ENCODE peak calls at places on chromosomes 13 and 19, in eight cellular contexts. W, X, K, D, Y, A, O and I are unnamed samples.

GRCh38 chr13:70034280-70034679 is 73.3 kb upstream of the ATXN8OS start:
- DNase-seq in W (no peak), X (no peak), K (no peak), D (no peak), Y (no peak), A (no peak), O (no peak), I (no peak)

GRCh38 chr13:83672611-83673010 is 209.7 kb downstream of the SLITRK1 start:
- DNase-seq in W (no peak), X (no peak), K (no peak), D (no peak), Y (no peak), A (no peak), O (no peak), I (no peak)

GRCh38 chr13:110420626-110421025 is 113.5 kb downstream of the COL4A2 start:
- DNase-seq in W (no peak), X (no peak), K (no peak), D (no peak), Y (no peak), A (no peak), O (no peak), I (no peak)

GRCh38 chr13:102628559-102628958 is 31.8 kb downstream of the TPP2 start:
- DNase-seq in W (no peak), X (no peak), K (no peak), D (no peak), Y (no peak), A (no peak), O (no peak), I (no peak)

GRCh38 chr19:29804493-29804892 is 7.3 kb upstream of the CCNE1 start:
- DNase-seq in W (no peak), X (no peak), K (no peak), D (no peak), Y (no peak), A (no peak), O (peak), I (no peak)

GRCh38 chr13:110307697-110308376 is 753 bp downstream of the COL4A2 start:
- DNase-seq in W (peak), X (peak), K (no peak), D (no peak), Y (peak), A (no peak), O (no peak), I (no peak)

GRCh38 chr13:29507356-29507755 is 88.1 kb downstream of the SLC7A1 start:
- DNase-seq in W (no peak), X (no peak), K (no peak), D (no peak), Y (no peak), A (no peak), O (no peak), I (no peak)

GRCh38 chr19:48480476-48481190 is 11.5 kb downstream of the CYTH2 start:
- DNase-seq in W (no peak), X (no peak), K (no peak), D (no peak), Y (peak), A (no peak), O (no peak), I (peak)

GRCh38 chr19:12967907-12968306 is 1.5 kb upstream of the DAND5 start:
- DNase-seq in W (no peak), X (no peak), K (no peak), D (no peak), Y (no peak), A (no peak), O (no peak), I (no peak)

DNA sequence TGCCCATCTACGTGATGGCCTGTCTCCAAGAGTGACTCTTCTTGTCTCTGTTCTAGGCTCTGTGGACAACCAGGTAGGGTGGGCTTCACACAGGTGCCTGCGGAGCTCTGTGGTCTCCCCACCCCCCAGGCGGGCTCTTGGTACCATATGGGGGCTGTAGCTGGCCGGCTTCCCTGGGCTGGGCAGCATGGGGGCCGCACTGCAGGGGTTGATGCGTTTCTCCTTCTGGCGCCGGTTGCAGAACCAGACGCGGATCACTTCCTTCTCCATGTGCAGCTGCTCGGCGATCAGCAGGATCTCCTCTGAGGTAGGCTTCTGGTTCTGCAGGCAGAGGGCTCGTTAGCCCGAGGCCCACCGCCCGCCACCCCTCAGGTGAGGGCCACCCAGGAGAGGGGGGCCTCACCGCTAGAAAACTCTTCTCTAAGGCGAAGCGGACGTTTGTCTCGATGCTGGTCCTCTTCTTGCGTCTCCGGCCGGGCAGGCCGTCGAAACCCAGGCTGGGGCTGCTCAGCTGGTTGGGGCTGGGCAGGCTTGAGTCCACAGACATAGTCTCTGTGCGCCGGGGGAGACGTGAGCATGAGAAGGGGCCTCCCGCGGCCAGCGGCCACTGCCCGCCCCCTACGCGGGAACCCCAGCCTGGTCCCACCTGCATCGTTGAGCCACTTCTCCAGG is 19.3 kb downstream of the ZNF574 start:
- DNase-seq in W (no peak), X (peak), K (no peak), D (no peak), Y (no peak), A (no peak), O (no peak), I (no peak)
- H3K4me3 ChIP-seq in W (peak), X (no peak), K (peak), D (no peak), Y (no peak), A (no peak), O (no peak), I (no peak)

GRCh38 chr13:28048768-28049167 is 51.6 kb downstream of the FLT3 start:
- DNase-seq in W (no peak), X (no peak), K (no peak), D (no peak), Y (no peak), A (no peak), O (no peak), I (no peak)

GRCh38 chr13:28046981-28047380 is 53.4 kb downstream of the FLT3 start:
- DNase-seq in W (no peak), X (no peak), K (no peak), D (no peak), Y (no peak), A (no peak), O (no peak), I (no peak)

GRCh38 chr13:28049215-28049614 is 51.2 kb downstream of the FLT3 start:
- DNase-seq in W (no peak), X (no peak), K (no peak), D (no peak), Y (no peak), A (no peak), O (no peak), I (no peak)

GRCh38 chr13:28045861-28046260 is 54.5 kb downstream of the FLT3 start:
- DNase-seq in W (no peak), X (no peak), K (no peak), D (no peak), Y (no peak), A (no peak), O (no peak), I (no peak)

DNA sequence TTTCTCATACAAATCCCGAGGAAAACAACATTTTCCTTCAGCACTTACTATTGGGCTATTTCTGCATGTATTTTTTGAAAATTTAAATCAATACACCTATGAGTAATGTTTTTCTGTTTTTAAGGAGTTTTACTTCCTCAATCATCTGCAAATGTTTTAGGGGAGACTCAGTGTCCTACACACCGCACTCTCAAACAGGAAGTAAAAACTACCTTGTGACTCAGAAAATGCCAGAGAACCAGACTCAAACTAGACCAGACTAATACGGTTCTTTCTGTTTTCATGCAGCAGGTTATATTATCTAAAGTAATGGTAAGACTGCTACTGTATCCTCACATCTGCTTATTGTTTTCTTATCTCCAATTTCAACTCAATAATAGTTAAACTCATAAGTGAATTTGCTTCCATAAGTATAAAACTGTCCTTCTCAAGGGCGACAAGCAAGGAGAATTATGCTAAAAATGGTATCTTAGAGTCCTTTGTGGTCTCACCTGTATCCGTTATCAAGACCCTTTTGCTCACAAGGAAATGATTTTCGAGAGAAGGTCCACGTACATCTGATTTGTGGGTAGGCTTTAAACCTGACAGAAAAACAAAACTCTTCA is 52.5 kb downstream of the FLT3 start:
- DNase-seq in W (no peak), X (no peak), K (no peak), D (no peak), Y (no peak), A (no peak), O (peak), I (peak)
- TF ChIP-seq EP300 in W (no peak), X (no peak), K (no peak), D (no peak), Y (no peak), A (no peak), O (peak), I (no peak)

DNA sequence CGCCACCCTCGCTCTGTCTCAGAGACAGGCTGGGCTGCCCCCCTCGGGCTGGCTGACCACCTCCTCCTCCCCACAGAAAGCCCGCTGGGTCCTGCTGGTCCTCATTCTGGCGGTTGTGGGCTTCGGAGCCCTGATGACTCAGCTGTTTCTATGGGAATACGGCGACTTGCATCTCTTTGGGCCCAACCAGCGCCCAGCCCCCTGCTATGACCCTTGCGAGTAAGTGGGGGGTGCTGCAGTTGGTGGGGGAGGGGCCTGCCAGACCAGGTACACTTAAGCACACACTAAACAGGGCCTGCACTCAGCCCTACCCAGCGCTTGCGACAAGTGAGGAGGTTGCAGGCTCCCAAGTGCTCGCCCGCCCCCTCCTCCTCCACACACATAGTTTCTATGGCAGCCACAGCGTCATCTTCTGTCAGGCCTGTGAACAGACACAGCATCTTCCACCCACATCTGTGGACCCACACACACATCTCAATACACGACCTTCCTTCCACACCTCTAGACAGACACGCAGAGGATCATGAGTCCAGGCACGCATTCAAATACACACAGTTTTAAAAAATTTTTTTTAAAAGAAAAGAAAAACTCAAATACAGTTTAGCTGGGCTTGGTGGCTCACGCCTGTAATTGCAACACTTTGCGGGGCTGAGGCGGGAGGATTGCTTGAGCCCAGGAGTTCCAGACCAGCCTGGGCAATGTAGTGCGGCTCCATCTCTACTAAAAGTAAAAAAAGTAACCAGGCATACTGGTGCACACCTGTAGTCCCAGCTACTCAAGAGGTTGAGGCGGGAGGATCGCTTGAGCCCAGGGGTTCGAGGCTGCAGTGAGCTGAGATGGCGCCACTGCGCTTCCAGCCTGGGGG is 18.4 kb downstream of the PLD3 start:
- DNase-seq in W (no peak), X (peak), K (no peak), D (peak), Y (no peak), A (no peak), O (no peak), I (no peak)
- TF ChIP-seq CTCF in W (no peak), X (peak), K (no peak), D (peak), Y (no peak), A (no peak), O (no peak), I (no peak)

DNA sequence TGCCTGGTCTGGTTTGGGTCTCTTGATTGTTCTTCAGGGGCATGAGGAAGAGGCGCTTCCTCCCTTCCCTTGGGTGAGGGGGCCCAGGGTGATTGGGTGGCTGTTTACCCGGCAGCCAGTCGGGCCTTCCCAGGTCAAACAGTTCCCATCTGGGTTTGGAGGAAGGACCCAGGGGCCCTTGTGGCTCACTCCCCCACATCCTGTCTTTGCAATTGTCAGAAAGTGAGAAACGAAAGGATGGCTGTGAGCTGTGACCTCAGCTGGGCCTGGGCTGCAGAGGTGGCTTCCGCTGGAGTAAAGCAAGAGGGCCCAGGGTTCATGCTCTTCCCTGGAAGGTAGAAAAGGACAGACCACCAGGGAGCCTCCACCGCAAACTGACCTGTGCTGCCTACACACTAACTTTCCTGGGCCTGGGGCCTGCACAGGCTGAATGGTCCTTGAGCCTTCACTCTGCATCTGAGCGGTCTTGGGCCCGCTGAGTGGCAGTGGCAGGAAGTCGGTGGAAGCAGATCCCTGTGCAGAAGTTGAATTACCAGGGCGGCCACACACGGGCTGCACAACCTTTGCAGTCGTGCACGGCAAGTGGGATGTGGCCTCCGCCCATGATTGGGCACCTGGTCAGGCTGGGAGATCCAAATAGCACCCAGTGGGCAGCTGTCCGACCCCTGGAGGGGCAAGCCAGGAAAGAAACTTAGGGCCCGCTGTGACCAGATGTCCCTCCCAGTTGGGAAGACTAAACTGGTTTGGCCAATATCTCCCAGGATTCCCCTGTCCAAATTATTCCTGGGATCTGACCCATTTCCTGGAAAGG is 5.3 kb upstream of the CD79A start:
- DNase-seq in W (peak), X (no peak), K (no peak), D (no peak), Y (no peak), A (no peak), O (peak), I (peak)
- H3K4me3 ChIP-seq in W (no peak), X (no peak), K (no peak), D (no peak), Y (no peak), A (no peak), O (no peak), I (no peak)

DNA sequence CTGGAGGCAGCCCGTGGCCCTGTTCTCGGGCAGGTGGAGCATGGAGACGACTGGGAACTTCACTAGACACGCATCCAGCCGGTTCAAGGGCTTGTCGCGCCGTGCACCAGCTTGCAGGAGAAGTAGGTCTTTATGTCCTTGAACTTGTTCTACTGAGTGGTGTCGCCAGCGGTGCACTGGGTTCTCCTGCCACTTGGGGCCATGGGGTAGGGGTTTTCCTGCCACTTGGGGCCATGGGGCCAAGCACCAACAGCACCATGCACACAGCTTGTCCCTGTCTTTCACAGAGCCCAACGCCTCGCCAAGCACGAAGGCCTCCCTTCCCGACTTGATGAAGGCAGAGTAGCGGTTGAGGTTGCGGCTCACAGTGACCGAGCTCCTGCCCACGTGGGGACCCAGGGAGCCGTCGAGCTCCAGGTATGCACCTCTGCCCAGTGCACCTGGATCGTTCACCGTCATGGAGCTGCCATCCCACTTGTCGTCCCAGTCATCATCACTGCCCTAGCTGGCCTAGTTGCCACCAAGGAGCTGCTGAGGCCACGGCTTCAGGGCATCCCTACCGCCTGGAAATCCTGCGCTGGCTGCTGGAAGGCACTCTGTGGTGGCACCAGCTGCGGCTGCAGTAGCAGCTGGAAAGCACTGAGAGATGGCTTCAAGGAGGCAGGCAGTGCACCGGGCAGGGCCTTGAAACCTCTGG is 40.5 kb upstream of the TPM4 start:
- DNase-seq in W (peak), X (no peak), K (no peak), D (no peak), Y (no peak), A (no peak), O (no peak), I (no peak)
- TF ChIP-seq EP300 in W (no peak), X (no peak), K (no peak), D (no peak), Y (no peak), A (no peak), O (no peak), I (no peak)

GRCh38 chr13:112072531-112073244 is 5.7 kb downstream of the SOX1 start:
- DNase-seq in W (no peak), X (peak), K (no peak), D (no peak), Y (no peak), A (peak), O (no peak), I (no peak)

GRCh38 chr13:112071011-112071901 is 4.3 kb downstream of the SOX1 start:
- DNase-seq in W (no peak), X (no peak), K (no peak), D (no peak), Y (no peak), A (peak), O (no peak), I (no peak)

GRCh38 chr13:112073245-112074138 is 6.5 kb downstream of the SOX1 start:
- DNase-seq in W (peak), X (peak), K (no peak), D (no peak), Y (no peak), A (peak), O (no peak), I (no peak)

GRCh38 chr13:112071902-112072530 is 5.1 kb downstream of the SOX1 start:
- DNase-seq in W (no peak), X (no peak), K (no peak), D (no peak), Y (no peak), A (peak), O (no peak), I (no peak)

GRCh38 chr13:112074139-112074710 is 7.3 kb downstream of the SOX1 start:
- DNase-seq in W (no peak), X (no peak), K (no peak), D (no peak), Y (no peak), A (no peak), O (no peak), I (no peak)
- TF ChIP-seq CTCF in W (no peak), X (peak), K (no peak), D (no peak), Y (no peak), A (no peak), O (no peak), I (no peak)

DNA sequence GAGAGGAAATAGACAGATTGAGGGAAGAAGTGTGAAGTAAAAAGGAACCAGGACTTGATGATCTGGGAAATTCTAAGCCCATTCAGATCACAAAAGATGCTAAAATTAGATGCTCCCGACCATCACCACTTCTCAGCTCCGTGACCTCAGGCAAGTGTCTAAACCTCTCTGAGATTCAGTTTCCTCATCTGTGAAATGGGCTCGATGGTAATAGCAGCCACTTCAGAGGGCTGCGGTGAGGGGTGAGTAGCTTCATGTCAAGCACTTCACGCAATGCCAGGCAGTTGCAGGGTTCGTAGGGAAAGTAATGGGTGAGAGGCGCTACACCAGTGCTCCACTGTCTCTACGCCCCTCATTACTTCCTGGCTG is 9.0 kb upstream of the NFIC start:
- DNase-seq in W (no peak), X (no peak), K (no peak), D (no peak), Y (no peak), A (no peak), O (no peak), I (no peak)
- H3K4me3 ChIP-seq in W (no peak), X (no peak), K (no peak), D (no peak), Y (no peak), A (no peak), O (no peak), I (no peak)

GRCh38 chr13:46894534-46894906 is 2.3 kb downstream of the HTR2A start:
- DNase-seq in W (no peak), X (no peak), K (no peak), D (no peak), Y (no peak), A (no peak), O (no peak), I (no peak)
- TF ChIP-seq EP300 in W (no peak), X (no peak), K (no peak), D (no peak), Y (no peak), A (no peak), O (no peak), I (no peak)